ENCODE peak calls at places on chromosome 22, in seven cellular contexts. G is GM23248, O is mesendoderm, T is cardiac muscle cell, M is ovary, F is BE2C, W is MM.1S. R is an unnamed sample. For H3K4me1, the result is how much of the 10 kb centered on the place peaks cover.

GRCh38 chr22:24141586-24141985 is 39.7 kb upstream of the SUSD2 start:
- DNase-seq in O (no peak), F (no peak), M (no peak), G (peak), W (peak), T (no peak), R (no peak)

GRCh38 chr22:43858156-43858895 is 4.0 kb downstream of the SULT4A1 start:
- DNase-seq in W (no peak), G (no peak), M (no peak), F (no peak), O (no peak), T (no peak), R (no peak)

GRCh38 chr22:23396362-23397007 is 183.6 kb downstream of the IGLL1 start:
- DNase-seq in G (no peak), W (no peak), O (no peak), F (no peak), T (no peak), M (no peak), R (no peak)

GRCh38 chr22:23533328-23533762 is 46.7 kb downstream of the IGLL1 start:
- DNase-seq in M (peak), O (peak), F (peak), T (peak), W (peak), G (peak), R (no peak)

GRCh38 chr22:38110863-38111852 is 674 bp upstream of the BAIAP2L2 start:
- DNase-seq in M (no peak), T (no peak), W (no peak), F (no peak), G (peak), O (no peak), R (peak)

GRCh38 chr22:43964314-43964857 is 9.1 kb downstream of the SAMM50 start:
- DNase-seq in W (no peak), M (no peak), T (no peak), G (no peak), O (no peak), F (no peak), R (no peak)

GRCh38 chr22:49328630-49329405 is 498.9 kb downstream of the BRD1 start:
- DNase-seq in O (no peak), G (no peak), T (no peak), W (no peak), F (no peak), M (no peak), R (no peak)

GRCh38 chr22:37230673-37231405 is 13.2 kb downstream of the RAC2 start:
- DNase-seq in M (no peak), F (no peak), G (no peak), W (peak), O (no peak), T (no peak), R (no peak)

GRCh38 chr22:37640591-37641250 is 1.3 kb downstream of the SH3BP1 start:
- DNase-seq in W (no peak), M (no peak), T (no peak), G (no peak), O (no peak), F (no peak), R (no peak)

GRCh38 chr22:42819412-42820069 is 37.5 kb downstream of the ARFGAP3 start:
- DNase-seq in M (no peak), W (no peak), F (no peak), O (no peak), T (no peak), G (no peak), R (no peak)

GRCh38 chr22:37012262-37012904 is 6.9 kb downstream of the TST start:
- DNase-seq in F (no peak), M (no peak), O (no peak), G (no peak), W (no peak), T (no peak), R (peak)

GRCh38 chr22:43293661-43294392 is 49.3 kb downstream of the SCUBE1 start:
- DNase-seq in M (peak), O (peak), W (no peak), T (no peak), G (peak), F (peak), R (no peak)

GRCh38 chr22:39135092-39135896 is 17.2 kb downstream of the CBX7 start:
- DNase-seq in G (peak), F (peak), O (peak), M (no peak), T (peak), W (no peak), R (no peak)

GRCh38 chr22:36383110-36383581 is 4.6 kb downstream of the MYH9 start:
- DNase-seq in T (no peak), M (no peak), O (no peak), G (peak), F (no peak), W (peak), R (no peak)

GRCh38 chr22:39643311-39644083 is 72.9 kb downstream of the CACNA1I start:
- DNase-seq in F (no peak), T (no peak), O (no peak), G (peak), W (no peak), M (no peak), R (no peak)

GRCh38 chr22:45341503-45341902 is 31.8 kb downstream of the FAM118A start:
- DNase-seq in T (peak), M (no peak), W (no peak), G (no peak), O (no peak), F (no peak), R (no peak)

GRCh38 chr22:35446365-35446764 is 46.4 kb downstream of the MCM5 start:
- DNase-seq in W (no peak), T (no peak), F (no peak), O (no peak), G (peak), M (no peak), R (no peak)

GRCh38 chr22:39877079-39877682 is 16.4 kb downstream of the ENTHD1 start:
- DNase-seq in W (no peak), T (peak), O (no peak), F (no peak), G (no peak), M (no peak), R (no peak)

GRCh38 chr22:37019309-37020191 is at the start of the genes MPST and TST:
- DNase-seq in G (peak), O (peak), M (peak), F (peak), W (peak), T (peak), R (peak)

GRCh38 chr22:50613291-50613981 is 12.8 kb downstream of the MAPK8IP2 start:
- DNase-seq in G (no peak), M (peak), O (no peak), W (no peak), F (peak), T (peak), R (peak)

GRCh38 chr22:29308148-29308790 is 1.8 kb downstream of the GAS2L1 start:
- DNase-seq in W (no peak), T (no peak), O (no peak), G (no peak), M (no peak), F (no peak), R (no peak)

GRCh38 chr22:48268293-48268692 is 1505.8 kb downstream of the TBC1D22A start:
- DNase-seq in M (no peak), T (no peak), W (peak), G (no peak), O (no peak), F (no peak), R (no peak)

GRCh38 chr22:27952779-27953178 is 33.7 kb upstream of the PITPNB start:
- DNase-seq in F (no peak), T (no peak), G (peak), W (no peak), O (no peak), M (no peak), R (no peak)

GRCh38 chr22:48941903-48942625 is 885.6 kb downstream of the BRD1 start:
- DNase-seq in T (no peak), F (no peak), W (no peak), M (no peak), O (no peak), G (no peak), R (no peak)

GRCh38 chr22:37275622-37276021 is 6.7 kb upstream of the CYTH4 start:
- DNase-seq in T (no peak), W (no peak), M (no peak), O (no peak), F (no peak), G (no peak), R (no peak)

GRCh38 chr22:50683994-50684371 is 11.4 kb downstream of the SHANK3 start:
- DNase-seq in M (no peak), O (no peak), W (no peak), T (no peak), F (no peak), G (no peak), R (no peak)

GRCh38 chr22:43658823-43659222 is 153.3 kb downstream of the EFCAB6 start:
- DNase-seq in M (no peak), G (no peak), F (no peak), T (no peak), W (no peak), O (peak), R (no peak)

GRCh38 chr22:46539169-46539568 is 1.7 kb upstream of the CELSR1 start:
- DNase-seq in M (no peak), T (no peak), O (no peak), G (no peak), W (no peak), F (no peak), R (no peak)

GRCh38 chr22:46541536-46541935 is 4.1 kb upstream of the CELSR1 start:
- DNase-seq in F (no peak), O (no peak), G (no peak), W (no peak), M (no peak), T (no peak), R (no peak)

GRCh38 chr22:46538816-46539163 is 1.4 kb upstream of the CELSR1 start:
- DNase-seq in O (no peak), W (no peak), T (no peak), M (no peak), G (peak), F (no peak), R (no peak)

GRCh38 chr22:46545041-46545796 is 7.8 kb upstream of the CELSR1 start:
- DNase-seq in F (no peak), G (peak), M (no peak), T (no peak), W (no peak), O (no peak), R (no peak)

DNA sequence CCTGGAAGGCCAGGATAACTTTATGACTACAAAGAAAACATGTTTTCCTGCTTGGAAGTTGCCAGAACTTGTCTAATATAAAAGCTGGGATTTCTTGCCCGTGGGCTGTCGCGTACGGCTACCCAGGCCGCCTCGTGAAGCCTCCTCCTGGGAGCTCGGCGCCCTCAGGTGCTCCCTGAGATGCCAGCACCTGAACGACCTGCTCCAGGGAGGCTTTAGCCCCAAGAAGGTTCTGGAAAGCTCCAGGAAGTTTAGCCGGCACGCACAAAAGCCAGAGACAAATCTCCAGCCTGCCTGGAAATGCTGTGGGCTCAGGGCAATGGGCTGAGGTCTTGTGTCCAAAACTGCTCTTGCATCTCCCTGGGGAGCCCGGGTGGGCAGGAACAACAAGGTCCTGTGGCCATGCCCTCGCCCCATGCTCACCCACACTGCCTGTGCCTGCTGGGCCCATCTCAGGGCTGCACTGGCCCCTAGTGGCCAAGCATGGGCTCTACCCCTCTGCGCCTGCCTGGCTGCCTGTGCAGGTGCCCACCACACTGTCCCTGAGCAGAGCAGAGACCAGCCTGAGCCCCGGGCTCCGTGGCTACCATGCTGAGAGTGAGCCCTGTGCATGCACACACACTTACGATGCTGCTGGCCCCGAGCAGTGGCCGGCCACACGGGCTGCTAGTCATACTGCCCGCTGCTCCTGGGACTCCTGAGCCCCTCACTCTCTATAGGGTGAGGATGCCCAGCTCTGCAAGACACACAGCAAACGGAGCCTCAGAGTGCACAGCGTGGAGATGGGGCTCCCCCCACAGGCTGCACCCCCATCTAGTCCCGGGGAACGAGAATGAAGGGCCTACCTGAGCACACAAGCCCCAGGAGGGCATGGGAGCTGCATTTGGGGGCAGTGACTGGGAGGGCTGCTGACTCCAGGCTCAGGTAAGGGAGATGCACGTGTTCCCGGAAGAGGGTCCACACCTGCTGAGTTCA is 4.9 kb upstream of the CELSR1 start:
- DNase-seq in T (peak), F (peak), W (peak), M (peak), O (peak), G (peak), R (peak)
- H3K4me3 ChIP-seq in T (no peak), F (no peak), W (no peak), M (no peak), O (no peak), G (no peak), R (no peak)

GRCh38 chr22:47164514-47165337 is 402.3 kb downstream of the TBC1D22A start:
- DNase-seq in F (peak), W (no peak), G (no peak), O (no peak), M (peak), T (no peak), R (peak)

GRCh38 chr22:47163876-47164513 is 401.5 kb downstream of the TBC1D22A start:
- DNase-seq in W (no peak), T (no peak), G (no peak), F (no peak), M (peak), O (no peak), R (peak)

GRCh38 chr22:47166446-47167016 is 404.1 kb downstream of the TBC1D22A start:
- DNase-seq in F (no peak), T (no peak), M (peak), O (no peak), W (no peak), G (no peak), R (no peak)

GRCh38 chr22:47165998-47166397 is 403.5 kb downstream of the TBC1D22A start:
- DNase-seq in F (no peak), W (no peak), O (no peak), T (no peak), G (no peak), M (peak), R (no peak)

DNA sequence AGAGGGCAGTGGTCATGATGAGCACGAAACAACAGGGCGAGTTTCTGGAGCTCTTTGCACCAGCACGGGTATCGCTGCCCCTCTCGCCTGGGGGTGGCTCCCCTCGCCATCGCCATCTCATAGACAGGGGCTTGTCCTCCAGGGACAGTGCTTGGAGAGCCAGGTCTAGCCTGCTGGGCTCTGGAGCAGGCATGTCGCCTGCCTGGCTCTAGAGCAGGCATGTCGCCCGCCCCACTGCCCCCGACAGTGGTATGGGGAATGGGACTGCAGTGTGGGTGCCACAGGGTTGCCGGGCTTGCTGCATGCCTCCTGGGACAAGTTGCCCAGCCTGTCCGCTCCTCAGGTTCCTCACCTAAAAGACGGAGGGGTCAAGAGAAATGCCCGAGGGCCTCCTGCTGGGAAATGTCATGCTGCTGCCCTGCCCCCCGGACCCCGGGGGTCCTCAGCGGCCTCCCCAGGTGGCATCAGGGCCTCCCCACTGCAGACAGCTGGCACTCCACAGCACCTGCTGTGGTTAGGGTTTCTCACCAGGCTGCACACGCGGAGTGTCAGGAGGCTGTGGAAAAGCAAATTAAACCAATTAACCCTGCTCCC is 403.0 kb downstream of the TBC1D22A start:
- DNase-seq in F (no peak), M (peak), O (no peak), T (no peak), W (no peak), G (no peak), R (no peak)
- H3K4me1 ChIP-seq in F (under half), M (under half), O (under half), T (under half), W (under half), G (under half), R (under half)

GRCh38 chr22:21069375-21069774 is 23.6 kb downstream of the LRRC74B start:
- DNase-seq in O (no peak), F (no peak), G (no peak), T (no peak), M (no peak), W (no peak), R (no peak)
- H3K4me3 ChIP-seq in O (no peak), F (no peak), G (no peak), T (no peak), M (no peak), W (no peak), R (no peak)

GRCh38 chr22:30531651-30532608 is 14.6 kb downstream of the SEC14L6 start:
- DNase-seq in T (no peak), G (no peak), W (no peak), M (no peak), F (no peak), O (no peak), R (no peak)
- H3K4me1 ChIP-seq in T (under half), G (under half), W (under half), M (under half), F (under half), O (under half), R (under half)

DNA sequence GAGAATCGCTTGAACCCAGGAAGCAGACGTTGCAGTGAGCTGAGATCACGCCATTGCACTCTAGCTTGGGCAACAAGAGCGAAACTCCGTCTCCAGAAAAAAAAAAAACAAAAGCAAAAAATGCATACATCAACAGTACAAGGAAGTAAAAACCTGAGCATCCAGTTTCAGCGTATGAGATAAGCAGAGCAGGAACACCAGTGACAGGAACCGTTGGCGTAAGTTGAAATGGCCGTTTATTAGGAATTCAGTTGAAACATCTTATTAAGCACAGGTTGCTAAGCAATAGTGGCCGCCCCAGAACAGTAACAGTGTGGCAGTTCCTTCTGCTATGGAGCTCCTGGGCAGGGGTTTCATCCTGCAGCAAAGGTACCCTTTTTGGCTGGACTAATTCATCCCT is 4.0 kb upstream of the L3MBTL2 start:
- DNase-seq in F (no peak), T (no peak), W (no peak), M (no peak), G (no peak), O (no peak), R (no peak)
- H3K4me3 ChIP-seq in F (no peak), T (no peak), W (no peak), M (no peak), G (no peak), O (no peak), R (no peak)